ENCODE peak calls at places on chromosomes 3 and 15, in four cellular contexts. F is activated T-helper 1 cell treated with anti-CD3 and anti-CD28 coated beads, Interleukin-12 subunit alpha, Interleukin-12 subunit beta, Interleukin-2, Interleukin-4 antibody, amounts not matched to agents 30 ng/mL and 10 ng/mL and 1 ng/mL, durations not matched to agents 14 hours and 24 hours and 36 hours; V is CD8-positive, alpha-beta memory T cell; D is T-helper 9 cell. R is an unnamed sample.

GRCh38 chr3:197266331-197266730 is 32.1 kb downstream of the DLG1 start:
- DNase-seq in D (no peak), F (no peak), V (no peak), R (no peak)

GRCh38 chr15:91271565-91272153 is 171.6 kb downstream of the SV2B start:
- DNase-seq in D (peak), F (peak), V (peak), R (peak)

GRCh38 chr3:107392549-107393165 is 15.4 kb downstream of the CCDC54 start:
- DNase-seq in D (no peak), V (no peak), F (no peak), R (no peak)

GRCh38 chr3:23501201-23501824 is 298.2 kb downstream of the UBE2E2 start:
- DNase-seq in V (no peak), D (no peak), F (no peak), R (no peak)

GRCh38 chr3:126371096-126371705 is 14.0 kb upstream of the KLF15 start:
- DNase-seq in V (no peak), F (no peak), D (no peak), R (no peak)

GRCh38 chr3:158731938-158732855 is at the start of gene RARRES1:
- DNase-seq in F (peak), D (no peak), V (no peak), R (peak)

GRCh38 chr15:48579945-48580671 is 65.4 kb downstream of the FBN1 start:
- DNase-seq in F (no peak), D (no peak), V (no peak), R (no peak)

GRCh38 chr3:120393252-120393651 is 44.1 kb upstream of the LRRC58 start:
- DNase-seq in D (no peak), V (no peak), F (no peak), R (no peak)

GRCh38 chr15:69730281-69731235 is 277.9 kb downstream of the RPLP1 start:
- DNase-seq in D (no peak), F (no peak), V (no peak), R (no peak)

GRCh38 chr3:144875251-144875650 is 903.6 kb downstream of the DIPK2A start:
- DNase-seq in F (no peak), D (no peak), V (no peak), R (no peak)

GRCh38 chr3:4983739-4984510 is 4.7 kb downstream of the BHLHE40 start:
- DNase-seq in D (peak), F (peak), V (peak), R (peak)

GRCh38 chr3:190865828-190866227 is 3.3 kb upstream of the GMNC start:
- DNase-seq in F (no peak), V (no peak), D (no peak), R (no peak)

GRCh38 chr3:141878812-141879211 is 2.4 kb downstream of the ATP1B3 start:
- DNase-seq in F (no peak), V (no peak), D (no peak), R (no peak)

GRCh38 chr15:64622410-64623260 is 152.8 kb downstream of the RBPMS2 start:
- DNase-seq in F (peak), D (peak), V (peak), R (peak)

GRCh38 chr3:129277829-129278271 is 820 bp upstream of the HMCES start:
- DNase-seq in V (no peak), F (no peak), D (no peak), R (no peak)

GRCh38 chr3:69009559-69010410 is 3.7 kb downstream of the EOGT start:
- DNase-seq in F (no peak), V (no peak), D (no peak), R (no peak)

GRCh38 chr3:72144773-72145505 is 360.0 kb upstream of the PROK2 start:
- DNase-seq in D (no peak), F (peak), V (no peak), R (no peak)

GRCh38 chr15:74888716-74889115 is 1.1 kb upstream of the MPI start:
- DNase-seq in D (no peak), V (no peak), F (no peak), R (no peak)

GRCh38 chr3:37945803-37946530 is 44.6 kb upstream of the VILL start:
- DNase-seq in D (no peak), V (no peak), F (no peak), R (no peak)